ENCODE peak calls at places on chromosomes 7 and 10, in seven cellular contexts. G is heart right ventricle; E is stromal cell of bone marrow; Y is colonic mucosa; W is endothelial cell; N is uterus; M is activated CD4-positive, alpha-beta T cell treated with anti-CD3 and anti-CD28 coated beads, Interleukin-2, amount 50 U/mL, for 24 hours. C is an unnamed sample.

GRCh38 chr7:27192546-27193334 is 7.2 kb downstream of the HOXA13 start:
- DNase-seq in Y (peak), W (no peak), M (no peak), N (peak), E (no peak), G (no peak), C (peak)

GRCh38 chr7:14821757-14822480 is 80.6 kb downstream of the DGKB start:
- DNase-seq in M (no peak), N (no peak), E (no peak), W (no peak), Y (no peak), G (no peak), C (no peak)

GRCh38 chr7:47351233-47352154 is 230.4 kb downstream of the TNS3 start:
- DNase-seq in G (no peak), Y (no peak), M (no peak), N (no peak), E (no peak), W (no peak), C (no peak)

GRCh38 chr10:53315709-53316108 is 543.1 kb upstream of the MBL2 start:
- DNase-seq in E (no peak), M (no peak), Y (no peak), G (no peak), W (no peak), N (no peak), C (no peak)

GRCh38 chr7:74604326-74605020 is 53.0 kb upstream of the GTF2I start:
- DNase-seq in N (no peak), M (no peak), E (no peak), W (no peak), G (no peak), Y (peak), C (no peak)

GRCh38 chr7:69645683-69646082 is 47.4 kb downstream of the AUTS2 start:
- DNase-seq in E (no peak), M (no peak), W (no peak), G (no peak), Y (no peak), N (no peak), C (no peak)

GRCh38 chr10:93438796-93439253 is 43.3 kb downstream of the MYOF start:
- DNase-seq in Y (peak), W (peak), E (no peak), G (peak), M (no peak), N (peak), C (no peak)

GRCh38 chr10:92124524-92125168 is 166.2 kb downstream of the CPEB3 start:
- DNase-seq in Y (peak), E (peak), W (no peak), G (peak), N (no peak), M (no peak), C (no peak)

GRCh38 chr10:91887075-91887899 is 22.0 kb downstream of the FGFBP3 start:
- DNase-seq in G (no peak), M (no peak), N (peak), W (peak), E (no peak), Y (no peak), C (peak)

GRCh38 chr10:129398861-129399260 is 68.2 kb upstream of the MGMT start:
- DNase-seq in Y (no peak), W (no peak), G (no peak), N (no peak), M (no peak), E (no peak), C (no peak)

GRCh38 chr10:104391150-104391968 is 37.7 kb downstream of the CFAP58 start:
- DNase-seq in E (no peak), N (no peak), W (no peak), Y (no peak), G (no peak), M (no peak), C (no peak)

GRCh38 chr7:26153823-26154783 is 2.1 kb downstream of the NFE2L3 start:
- DNase-seq in Y (peak), E (no peak), M (no peak), G (peak), W (no peak), N (no peak), C (no peak)

GRCh38 chr10:17375936-17376584 is 78.3 kb downstream of the ST8SIA6 start:
- DNase-seq in M (no peak), Y (no peak), N (no peak), G (no peak), W (peak), E (no peak), C (peak)

GRCh38 chr10:13567030-13567429 is 19.7 kb upstream of the PRPF18 start:
- DNase-seq in N (no peak), W (no peak), E (no peak), Y (no peak), G (no peak), M (no peak), C (no peak)

GRCh38 chr10:101762736-101763135 is 13.2 kb downstream of the FGF8 start:
- DNase-seq in N (no peak), M (no peak), G (no peak), Y (no peak), W (no peak), E (no peak), C (no peak)

GRCh38 chr10:4068255-4069028 is 283.4 kb upstream of the KLF6 start:
- DNase-seq in G (no peak), N (no peak), M (no peak), W (no peak), E (no peak), Y (no peak), C (no peak)

GRCh38 chr10:116720241-116721047 is 21.9 kb downstream of the HSPA12A start:
- DNase-seq in M (no peak), G (no peak), E (no peak), W (no peak), N (no peak), Y (peak), C (no peak)

GRCh38 chr10:97827778-97828291 is 21.8 kb upstream of the GOLGA7B start:
- DNase-seq in N (no peak), E (no peak), Y (no peak), W (no peak), M (no peak), G (no peak), C (no peak)

GRCh38 chr7:44609829-44610228 is 3.4 kb downstream of the OGDH start:
- DNase-seq in N (no peak), M (no peak), E (no peak), G (no peak), W (no peak), Y (no peak), C (no peak)

GRCh38 chr10:115001506-115002381 is 63.7 kb downstream of the TRUB1 start:
- DNase-seq in W (no peak), M (no peak), E (peak), N (no peak), Y (no peak), G (peak), C (peak)

GRCh38 chr7:98879198-98879988 is 1.1 kb downstream of the TRRAP start:
- DNase-seq in G (no peak), E (no peak), M (peak), Y (peak), W (no peak), N (no peak), C (peak)

GRCh38 chr10:120823251-120823650 is 27.9 kb upstream of the WDR11 start:
- DNase-seq in G (no peak), Y (no peak), E (no peak), M (no peak), N (no peak), W (no peak), C (no peak)

GRCh38 chr7:24812313-24812945 is 55.2 kb upstream of the GSDME start:
- DNase-seq in N (peak), G (peak), Y (peak), M (peak), W (peak), E (no peak), C (peak)

GRCh38 chr10:6091630-6092029 is 2.8 kb downstream of the RBM17 start:
- DNase-seq in N (no peak), W (no peak), E (no peak), M (no peak), G (peak), Y (no peak), C (no peak)

GRCh38 chr7:11235491-11235890 is 261.8 kb downstream of the PHF14 start:
- DNase-seq in G (no peak), M (no peak), W (no peak), E (no peak), Y (no peak), N (no peak), C (no peak)

GRCh38 chr7:64618785-64619456 is 47.0 kb upstream of the ZNF107 start:
- DNase-seq in N (no peak), Y (peak), M (peak), W (peak), G (peak), E (peak), C (no peak)

GRCh38 chr7:154789404-154789803 is 213.5 kb downstream of the PAXIP1 start:
- DNase-seq in G (no peak), E (no peak), Y (no peak), W (peak), N (no peak), M (no peak), C (no peak)

GRCh38 chr10:48905311-48905710 is 34.3 kb downstream of the LRRC18 start:
- DNase-seq in G (no peak), M (no peak), W (no peak), E (no peak), N (no peak), Y (no peak), C (no peak)

GRCh38 chr7:151104411-151105235 is 18.3 kb downstream of the AGAP3 start:
- DNase-seq in Y (no peak), N (no peak), G (no peak), M (no peak), W (no peak), E (peak), C (no peak)

GRCh38 chr7:20191044-20191867 is 25.9 kb downstream of the MACC1 start:
- DNase-seq in N (peak), Y (no peak), W (no peak), M (no peak), E (no peak), G (no peak), C (peak)

GRCh38 chr7:145016068-145016467 is 180.2 kb upstream of the TPK1 start:
- DNase-seq in E (peak), N (no peak), M (no peak), Y (no peak), W (no peak), G (no peak), C (no peak)

GRCh38 chr7:2738110-2738509 is 50.1 kb downstream of the AMZ1 start:
- DNase-seq in W (no peak), G (peak), Y (no peak), E (no peak), N (peak), M (no peak), C (no peak)

GRCh38 chr7:75840029-75840428 is 26.4 kb upstream of the CCL24 start:
- DNase-seq in N (no peak), E (no peak), G (no peak), M (no peak), Y (no peak), W (no peak), C (no peak)

GRCh38 chr10:110923856-110924493 is 4.6 kb downstream of the SHOC2 start:
- DNase-seq in G (no peak), W (no peak), N (no peak), M (no peak), Y (no peak), E (no peak), C (no peak)